ENCODE peak calls at places on chromosomes 11 and 22, in nine cellular contexts. U is HCT116, X is fibroblast of pulmonary artery, B is foreskin fibroblast, F is lower lobe of right lung, E is colonic mucosa, Q is Calu3, A is endothelial cell, S is stomach. W is an unnamed sample.

GRCh38 chr11:130527648-130528300 is 79.3 kb downstream of the ADAMTS15 start:
- DNase-seq in U (no peak), X (peak), B (peak), F (no peak), E (no peak), Q (no peak), A (peak), S (no peak), W (no peak)

GRCh38 chr11:124746621-124747243 is 5.3 kb downstream of the VSIG2 start:
- DNase-seq in U (peak), X (peak), B (peak), F (peak), E (peak), Q (peak), A (peak), S (peak), W (peak)

GRCh38 chr22:25403752-25404471 is 160.6 kb upstream of the GRK3 start:
- DNase-seq in U (no peak), X (peak), B (peak), F (no peak), E (peak), Q (no peak), A (no peak), S (no peak), W (no peak)

GRCh38 chr11:68584097-68584496 is 100.2 kb upstream of the GAL start:
- DNase-seq in U (no peak), X (peak), B (peak), F (peak), E (peak), Q (peak), A (peak), S (peak), W (peak)

GRCh38 chr11:108551653-108552462 is 41.7 kb downstream of the EXPH5 start:
- DNase-seq in U (peak), X (peak), B (peak), F (no peak), E (no peak), Q (peak), A (no peak), S (no peak), W (no peak)

GRCh38 chr11:45930031-45930794 is 7.8 kb downstream of the LARGE2 start:
- DNase-seq in U (no peak), X (no peak), B (no peak), F (peak), E (peak), Q (no peak), A (no peak), S (peak), W (peak)

GRCh38 chr11:88849368-88849767 is 216.4 kb downstream of the GRM5 start:
- DNase-seq in U (no peak), X (no peak), B (peak), F (no peak), E (no peak), Q (no peak), A (no peak), S (no peak), W (no peak)

GRCh38 chr11:74818283-74818946 is 69.8 kb downstream of the RNF169 start:
- DNase-seq in U (no peak), X (peak), B (no peak), F (no peak), E (no peak), Q (no peak), A (no peak), S (no peak), W (no peak)

GRCh38 chr11:3944198-3944597 is 88.7 kb downstream of the STIM1 start:
- DNase-seq in U (no peak), X (no peak), B (peak), F (no peak), E (no peak), Q (no peak), A (no peak), S (no peak), W (no peak)

GRCh38 chr22:48396785-48397530 is 1430.7 kb downstream of the BRD1 start:
- DNase-seq in U (no peak), X (no peak), B (no peak), F (no peak), E (no peak), Q (no peak), A (no peak), S (no peak), W (no peak)

GRCh38 chr11:102192349-102193066 is 82.3 kb downstream of the YAP1 start:
- DNase-seq in U (no peak), X (no peak), B (no peak), F (no peak), E (no peak), Q (no peak), A (no peak), S (no peak), W (no peak)

GRCh38 chr11:122756417-122756816 is 81.9 kb upstream of the CRTAM start:
- DNase-seq in U (no peak), X (no peak), B (no peak), F (peak), E (no peak), Q (no peak), A (peak), S (peak), W (peak)

GRCh38 chr22:35349704-35350538 is 31.0 kb upstream of the HMOX1 start:
- DNase-seq in U (no peak), X (no peak), B (peak), F (no peak), E (no peak), Q (no peak), A (no peak), S (no peak), W (no peak)

GRCh38 chr11:22130462-22131053 is 62.3 kb upstream of the ANO5 start:
- DNase-seq in U (no peak), X (peak), B (no peak), F (no peak), E (no peak), Q (no peak), A (no peak), S (no peak), W (no peak)

GRCh38 chr11:68677432-68677831 is 6.9 kb upstream of the GAL start:
- DNase-seq in U (peak), X (peak), B (peak), F (no peak), E (no peak), Q (peak), A (no peak), S (no peak), W (no peak)

GRCh38 chr11:95230054-95231034 is 658 bp downstream of the SESN3 start:
- DNase-seq in U (no peak), X (peak), B (peak), F (no peak), E (peak), Q (peak), A (peak), S (no peak), W (peak)

GRCh38 chr22:35900483-35901168 is 128.0 kb downstream of the RBFOX2 start:
- DNase-seq in U (peak), X (peak), B (peak), F (no peak), E (no peak), Q (no peak), A (no peak), S (no peak), W (no peak)

GRCh38 chr11:74418509-74418895 is 20.3 kb upstream of the PGM2L1 start:
- DNase-seq in U (no peak), X (peak), B (peak), F (no peak), E (no peak), Q (no peak), A (no peak), S (no peak), W (no peak)

GRCh38 chr11:73965764-73966121 is 14.9 kb downstream of the DNAJB13 start:
- DNase-seq in U (no peak), X (no peak), B (no peak), F (no peak), E (no peak), Q (no peak), A (no peak), S (no peak), W (no peak)

GRCh38 chr11:404551-405264 is 10.1 kb downstream of the SIGIRR start:
- DNase-seq in U (no peak), X (no peak), B (no peak), F (peak), E (no peak), Q (no peak), A (no peak), S (no peak), W (no peak)

GRCh38 chr22:17774206-17774927 is at the start of gene BID:
- DNase-seq in U (no peak), X (no peak), B (peak), F (peak), E (peak), Q (peak), A (no peak), S (peak), W (peak)

GRCh38 chr11:9756878-9757277 is 93.0 kb downstream of the SWAP70 start:
- DNase-seq in U (no peak), X (no peak), B (no peak), F (no peak), E (no peak), Q (no peak), A (no peak), S (no peak), W (no peak)

GRCh38 chr11:92556435-92556834 is 331.8 kb downstream of the FAT3 start:
- DNase-seq in U (no peak), X (peak), B (peak), F (no peak), E (no peak), Q (peak), A (peak), S (no peak), W (no peak)

GRCh38 chr11:62909107-62909894 is 11.9 kb downstream of the CHRM1 start:
- DNase-seq in U (peak), X (peak), B (peak), F (peak), E (peak), Q (peak), A (peak), S (peak), W (peak)

GRCh38 chr22:41975299-41976069 is 6.2 kb downstream of the SEPTIN3 start:
- DNase-seq in U (no peak), X (no peak), B (no peak), F (no peak), E (no peak), Q (no peak), A (no peak), S (no peak), W (no peak)

GRCh38 chr11:24496728-24497396 is at the start of gene LUZP2:
- DNase-seq in U (no peak), X (peak), B (peak), F (peak), E (peak), Q (peak), A (peak), S (no peak), W (no peak)

GRCh38 chr11:85721191-85721590 is 35.2 kb upstream of the CCDC89 start:
- DNase-seq in U (no peak), X (no peak), B (peak), F (no peak), E (no peak), Q (no peak), A (no peak), S (no peak), W (no peak)

GRCh38 chr22:45709004-45709739 is 37.5 kb downstream of the ATXN10 start:
- DNase-seq in U (no peak), X (peak), B (peak), F (no peak), E (no peak), Q (no peak), A (no peak), S (no peak), W (no peak)

GRCh38 chr22:22061085-22062077 is 78.8 kb upstream of the TOP3B start:
- DNase-seq in U (peak), X (peak), B (peak), F (no peak), E (no peak), Q (no peak), A (no peak), S (no peak), W (no peak)

GRCh38 chr22:35266277-35266676 is 9.0 kb downstream of the HMGXB4 start:
- DNase-seq in U (no peak), X (no peak), B (no peak), F (no peak), E (no peak), Q (no peak), A (no peak), S (no peak), W (no peak)

GRCh38 chr11:124329787-124330478 is 9.9 kb upstream of the OR8D2 start:
- DNase-seq in U (no peak), X (peak), B (peak), F (no peak), E (no peak), Q (no peak), A (no peak), S (no peak), W (no peak)

GRCh38 chr11:83033972-83034672 is 37.6 kb downstream of the RAB30 start:
- DNase-seq in U (no peak), X (peak), B (peak), F (no peak), E (peak), Q (peak), A (no peak), S (peak), W (peak)

GRCh38 chr11:120528749-120529148 is 17.2 kb downstream of the GRIK4 start:
- DNase-seq in U (no peak), X (no peak), B (no peak), F (no peak), E (no peak), Q (no peak), A (no peak), S (no peak), W (no peak)

GRCh38 chr11:120529214-120529613 is 17.7 kb downstream of the GRIK4 start:
- DNase-seq in U (no peak), X (no peak), B (no peak), F (no peak), E (no peak), Q (no peak), A (no peak), S (no peak), W (no peak)

GRCh38 chr11:120525285-120526085 is 13.9 kb downstream of the GRIK4 start:
- DNase-seq in U (no peak), X (no peak), B (no peak), F (peak), E (peak), Q (no peak), A (no peak), S (no peak), W (peak)

GRCh38 chr11:120526241-120526640 is 14.7 kb downstream of the GRIK4 start:
- DNase-seq in U (no peak), X (no peak), B (no peak), F (peak), E (no peak), Q (no peak), A (no peak), S (no peak), W (no peak)

GRCh38 chr11:120527111-120527748 is 15.7 kb downstream of the GRIK4 start:
- DNase-seq in U (no peak), X (peak), B (peak), F (no peak), E (no peak), Q (no peak), A (no peak), S (no peak), W (no peak)
- TF ChIP-seq CTCF in U (no peak), X (no peak), B (peak), F (no peak), E (no peak), Q (no peak), A (no peak), S (no peak), W (no peak)

GRCh38 chr22:29798801-29799200 is 31.6 kb downstream of the UQCR10 start:
- DNase-seq in U (no peak), X (no peak), B (no peak), F (no peak), E (no peak), Q (peak), A (no peak), S (peak), W (no peak)

GRCh38 chr22:29798318-29798717 is 31.1 kb downstream of the UQCR10 start:
- DNase-seq in U (no peak), X (peak), B (no peak), F (no peak), E (no peak), Q (no peak), A (no peak), S (no peak), W (no peak)

GRCh38 chr22:29797351-29797750 is 30.2 kb downstream of the UQCR10 start:
- DNase-seq in U (no peak), X (no peak), B (no peak), F (no peak), E (no peak), Q (no peak), A (no peak), S (no peak), W (no peak)

GRCh38 chr22:29801153-29801552 is 34.0 kb downstream of the UQCR10 start:
- DNase-seq in U (no peak), X (peak), B (no peak), F (no peak), E (no peak), Q (no peak), A (no peak), S (peak), W (no peak)

GRCh38 chr22:29799217-29799680 is 32.1 kb downstream of the UQCR10 start:
- DNase-seq in U (peak), X (peak), B (peak), F (peak), E (peak), Q (peak), A (no peak), S (peak), W (peak)
- TF ChIP-seq CTCF in U (no peak), X (no peak), B (no peak), F (no peak), E (no peak), Q (no peak), A (no peak), S (no peak), W (no peak)

DNA sequence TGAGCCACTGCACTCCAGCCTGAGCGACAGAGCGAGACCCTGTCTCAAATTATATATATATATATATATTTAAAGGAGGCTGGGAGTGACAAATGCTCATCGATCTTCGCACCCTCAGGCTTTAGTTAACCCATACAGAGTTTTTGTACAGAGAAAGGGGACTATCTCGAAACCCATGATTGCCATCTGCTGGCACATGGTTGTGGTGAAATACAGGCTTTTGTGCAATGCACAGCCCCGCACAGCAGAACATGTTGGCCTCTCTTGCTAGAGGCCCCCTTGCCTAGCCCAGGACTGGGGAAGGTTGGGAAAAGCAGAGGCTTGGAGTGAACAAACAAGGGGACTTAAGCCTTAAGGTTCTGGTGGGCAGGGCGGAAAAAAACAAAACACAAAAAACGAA is 3.6 kb downstream of the MYBPC3 start:
- DNase-seq in U (peak), X (peak), B (peak), F (no peak), E (no peak), Q (peak), A (no peak), S (no peak), W (no peak)
- TF ChIP-seq CTCF in U (peak), X (peak), B (peak), F (no peak), E (no peak), Q (no peak), A (no peak), S (no peak), W (no peak)

DNA sequence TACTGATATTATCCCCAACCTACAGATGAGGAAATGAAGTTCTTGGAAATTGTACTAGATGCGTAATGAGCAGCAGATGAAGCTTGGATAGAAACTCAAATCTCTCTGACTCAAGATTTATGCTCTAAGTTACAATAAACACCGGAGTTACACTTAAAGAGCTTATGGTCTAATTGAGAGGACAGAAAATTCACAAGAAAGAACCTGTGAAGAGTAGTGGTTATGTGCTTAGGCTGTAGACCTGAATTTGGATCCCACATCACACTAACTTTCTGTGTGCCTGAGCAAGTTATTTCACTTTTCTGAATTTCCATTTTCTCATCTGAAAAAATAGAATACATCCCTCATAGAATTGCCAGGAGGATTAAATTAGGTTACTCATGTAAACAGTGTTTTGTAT is 58.5 kb downstream of the FLI1 start:
- DNase-seq in U (no peak), X (no peak), B (no peak), F (no peak), E (no peak), Q (no peak), A (no peak), S (no peak), W (no peak)
- TF ChIP-seq CTCF in U (no peak), X (no peak), B (no peak), F (no peak), E (no peak), Q (no peak), A (no peak), S (no peak), W (no peak)

GRCh38 chr11:1448166-1448825 is 38.3 kb downstream of the MOB2 start:
- DNase-seq in U (no peak), X (no peak), B (no peak), F (no peak), E (no peak), Q (no peak), A (no peak), S (no peak), W (no peak)
- TF ChIP-seq CTCF in U (no peak), X (no peak), B (no peak), F (no peak), E (no peak), Q (no peak), A (no peak), S (no peak), W (no peak)

GRCh38 chr22:20237480-20238440 is 30.4 kb downstream of the RTN4R start:
- DNase-seq in U (no peak), X (no peak), B (peak), F (no peak), E (no peak), Q (no peak), A (no peak), S (no peak), W (no peak)

GRCh38 chr22:20234314-20234682 is 33.8 kb downstream of the RTN4R start:
- DNase-seq in U (no peak), X (no peak), B (no peak), F (no peak), E (no peak), Q (no peak), A (no peak), S (no peak), W (no peak)

GRCh38 chr22:20234760-20235452 is 33.2 kb downstream of the RTN4R start:
- DNase-seq in U (no peak), X (no peak), B (no peak), F (no peak), E (no peak), Q (no peak), A (no peak), S (no peak), W (no peak)

GRCh38 chr22:20235453-20235991 is 32.6 kb downstream of the RTN4R start:
- DNase-seq in U (no peak), X (no peak), B (no peak), F (no peak), E (no peak), Q (no peak), A (no peak), S (no peak), W (no peak)

DNA sequence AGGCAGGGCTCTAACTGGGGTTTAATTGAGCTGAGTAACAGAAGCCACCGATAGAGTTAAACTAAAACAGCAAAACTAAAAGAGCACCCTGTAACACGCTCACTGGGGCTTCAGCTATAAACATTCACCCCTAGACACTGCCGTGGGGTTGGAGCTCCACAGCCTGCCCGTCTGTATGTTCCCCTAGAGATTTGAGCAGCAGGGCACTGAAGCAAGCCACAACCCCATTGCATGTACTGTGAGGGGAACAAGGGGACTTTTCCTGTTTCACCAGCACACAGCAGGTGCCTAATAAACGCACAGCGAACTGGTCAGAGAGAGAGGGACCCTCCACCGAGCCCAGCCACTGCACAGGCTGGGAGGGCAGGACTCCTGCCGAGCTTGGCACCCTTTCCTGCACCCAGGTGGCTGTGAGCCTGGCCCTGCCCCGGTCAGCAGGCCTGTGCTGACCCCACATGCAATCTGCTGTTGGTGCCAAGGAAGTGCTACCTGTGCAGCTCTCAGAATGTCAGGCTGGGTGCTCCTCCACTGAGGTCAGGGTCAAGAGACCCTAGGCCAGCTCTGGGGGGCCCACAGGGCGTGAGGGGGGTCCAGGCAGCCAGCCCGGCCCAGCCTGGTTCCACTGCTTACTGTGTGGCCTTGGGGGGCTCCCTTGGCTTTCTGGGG is 31.9 kb downstream of the RTN4R start:
- DNase-seq in U (no peak), X (no peak), B (no peak), F (no peak), E (no peak), Q (no peak), A (no peak), S (no peak), W (no peak)
- TF ChIP-seq CTCF in U (no peak), X (no peak), B (no peak), F (no peak), E (no peak), Q (no peak), A (no peak), S (no peak), W (no peak)